ENCODE peak calls at places on chromosome 4, in eight cellular contexts. P, E, T, K, L, C, X and O are unnamed samples.

GRCh38 chr4:149980941-149981340 is 97.3 kb upstream of the DCLK2 start:
- DNase-seq in P (peak), E (no peak), T (peak), K (peak), L (peak), C (peak), X (no peak), O (no peak)

GRCh38 chr4:65825121-65825520 is 154.8 kb upstream of the EPHA5 start:
- DNase-seq in P (no peak), E (no peak), T (no peak), K (peak), L (no peak), C (no peak), X (no peak), O (no peak)

GRCh38 chr4:42142586-42142985 is 9.9 kb downstream of the BEND4 start:
- DNase-seq in P (no peak), E (no peak), T (no peak), K (peak), L (no peak), C (no peak), X (no peak), O (no peak)

GRCh38 chr4:61442936-61443335 is 242.8 kb downstream of the ADGRL3 start:
- DNase-seq in P (no peak), E (no peak), T (no peak), K (peak), L (no peak), C (no peak), X (no peak), O (no peak)

GRCh38 chr4:10873809-10874208 is 189.2 kb upstream of the CLNK start:
- DNase-seq in P (no peak), E (no peak), T (no peak), K (no peak), L (no peak), C (no peak), X (no peak), O (no peak)

GRCh38 chr4:16627999-16628398 is 270.4 kb downstream of the LDB2 start:
- DNase-seq in P (no peak), E (no peak), T (no peak), K (peak), L (no peak), C (no peak), X (no peak), O (no peak)

GRCh38 chr4:110533940-110534339 is 58.0 kb downstream of the ENPEP start:
- DNase-seq in P (no peak), E (no peak), T (no peak), K (peak), L (no peak), C (no peak), X (peak), O (no peak)

GRCh38 chr4:82371398-82371972 is 2.3 kb downstream of the HNRNPD start:
- DNase-seq in P (no peak), E (no peak), T (no peak), K (no peak), L (no peak), C (no peak), X (no peak), O (no peak)

GRCh38 chr4:148773313-148773712 is 331.1 kb upstream of the NR3C2 start:
- DNase-seq in P (no peak), E (no peak), T (no peak), K (no peak), L (no peak), C (no peak), X (no peak), O (no peak)